ENCODE peak calls at places on chromosomes 12 and 14, in seven cellular contexts. S, R, Y, Q, H, N and A are unnamed samples.

GRCh38 chr14:105760691-105761344 is 234.4 kb downstream of the TMEM121 start:
- DNase-seq in Q (no peak), R (no peak), H (no peak), N (no peak), S (no peak), Y (no peak), A (no peak)

GRCh38 chr12:71214511-71215285 is 56.9 kb upstream of the TSPAN8 start:
- DNase-seq in Y (no peak), S (no peak), H (no peak), R (no peak), Q (no peak), N (peak), A (no peak)

GRCh38 chr14:76715102-76715926 is 46.0 kb upstream of the VASH1 start:
- DNase-seq in Q (no peak), Y (peak), H (no peak), R (no peak), N (no peak), S (no peak), A (no peak)

GRCh38 chr12:113179023-113179422 is 6.3 kb downstream of the DDX54 start:
- DNase-seq in N (no peak), Q (no peak), H (no peak), S (no peak), R (no peak), Y (no peak), A (no peak)

GRCh38 chr12:93403988-93404803 is 26.5 kb downstream of the NUDT4 start:
- DNase-seq in H (no peak), R (no peak), N (no peak), S (no peak), Q (no peak), Y (no peak), A (no peak)

GRCh38 chr14:69996197-69996596 is 117.0 kb downstream of the SMOC1 start:
- DNase-seq in Q (no peak), N (no peak), S (no peak), Y (no peak), H (no peak), R (no peak), A (no peak)

GRCh38 chr14:100271247-100271939 is 32.4 kb downstream of the YY1 start:
- DNase-seq in S (no peak), N (peak), Y (no peak), H (no peak), R (no peak), Q (no peak), A (no peak)

GRCh38 chr12:120710805-120711296 is 593 bp downstream of the UNC119B start:
- DNase-seq in Y (no peak), S (no peak), H (no peak), Q (no peak), R (no peak), N (peak), A (no peak)

GRCh38 chr14:104892517-104893434 is 27.7 kb downstream of the CEP170B start:
- DNase-seq in H (peak), S (no peak), N (no peak), R (no peak), Y (no peak), Q (no peak), A (no peak)

GRCh38 chr12:94575645-94576393 is 74.5 kb downstream of the TMCC3 start:
- DNase-seq in H (no peak), R (no peak), Y (no peak), S (no peak), Q (no peak), N (peak), A (no peak)

GRCh38 chr14:64196668-64197411 is 97.3 kb downstream of the ESR2 start:
- DNase-seq in Q (no peak), H (no peak), N (peak), Y (peak), R (no peak), S (peak), A (peak)

GRCh38 chr12:116365606-116366455 is 88.3 kb upstream of the MED13L start:
- DNase-seq in H (no peak), R (no peak), Q (no peak), Y (no peak), S (no peak), N (no peak), A (no peak)

GRCh38 chr12:54141534-54142475 is 47.0 kb downstream of the SMUG1 start:
- DNase-seq in H (no peak), Y (no peak), S (peak), R (peak), N (peak), Q (no peak), A (peak)